ENCODE peak calls at places on chromosome 13, in eight cellular contexts. W, M, I, O, R, T, S and H are unnamed samples.

GRCh38 chr13:45468676-45469075 is 3.9 kb downstream of the COG3 start:
- DNase-seq in T (no peak), O (no peak), R (no peak), M (no peak), W (no peak), S (no peak), I (no peak), H (no peak)

GRCh38 chr13:33441015-33441414 is 155.5 kb upstream of the STARD13 start:
- DNase-seq in I (peak; percentile 53), M (no peak), T (no peak), R (no peak), W (peak; percentile 47), O (no peak), S (no peak), H (peak; percentile 1)

GRCh38 chr13:26929971-26930730 is 169.6 kb upstream of the GPR12 start:
- DNase-seq in M (peak; percentile 69), R (peak; percentile 44), O (peak; percentile 28), W (peak; percentile 64), T (peak; percentile 65), I (peak; percentile 71), S (peak; percentile 58), H (peak; percentile 54)

GRCh38 chr13:23740002-23740401 is 149.2 kb downstream of the MIPEP start:
- DNase-seq in M (no peak), S (no peak), O (no peak), T (no peak), R (no peak), I (no peak), W (no peak), H (no peak)

GRCh38 chr13:51394724-51395123 is 55.2 kb downstream of the SERPINE3 start:
- DNase-seq in R (no peak), S (no peak), O (no peak), I (no peak), M (no peak), T (no peak), W (no peak), H (no peak)

GRCh38 chr13:76886292-76887061 is at the start of gene KCTD12:
- DNase-seq in I (peak; percentile 87), W (peak; percentile 73), R (peak; percentile 60), T (peak; percentile 84), S (peak; percentile 59), O (peak; percentile 45), M (peak; percentile 65), H (peak; percentile 69)

GRCh38 chr13:85419611-85420010 is 379.6 kb downstream of the SLITRK6 start:
- DNase-seq in T (no peak), M (no peak), O (no peak), R (no peak), W (no peak), S (no peak), I (no peak), H (no peak)

GRCh38 chr13:35474551-35474950 is 1.9 kb downstream of the MAB21L1 start:
- DNase-seq in W (no peak), S (no peak), T (no peak), O (no peak), M (no peak), R (no peak), I (no peak), H (no peak)

GRCh38 chr13:95087746-95088305 is 213.4 kb downstream of the ABCC4 start:
- DNase-seq in I (peak; percentile 78), R (no peak), O (peak; percentile 55), S (no peak), W (peak; percentile 63), M (no peak), T (no peak), H (no peak)

GRCh38 chr13:94825507-94825906 is 113.2 kb upstream of the SOX21 start:
- DNase-seq in O (no peak), S (no peak), M (no peak), T (no peak), R (no peak), I (peak; percentile 55), W (no peak), H (no peak)